ENCODE peak calls at places on chromosomes 7 and 10, in five cellular contexts. One of them, this sample, is unnamed.

GRCh38 chr10:26725837-26726727 is 28.6 kb downstream of the PDSS1 start:
- DNase-seq in OCI-LY7: peak
- DNase-seq in pancreas: peak
- DNase-seq in PC-3: peak
- DNase-seq in heart left ventricle: peak
- DNase-seq in this sample: peak

GRCh38 chr7:159012353-159013069 is 132.2 kb downstream of the VIPR2 start:
- DNase-seq in pancreas: peak
- DNase-seq in PC-3: peak
- DNase-seq in heart left ventricle: peak
- DNase-seq in OCI-LY7: no peak
- DNase-seq in this sample: peak

GRCh38 chr7:130157700-130158099 is 47.5 kb downstream of the TMEM209 start:
- DNase-seq in OCI-LY7: no peak
- DNase-seq in heart left ventricle: no peak
- DNase-seq in PC-3: no peak
- DNase-seq in pancreas: no peak
- DNase-seq in this sample: no peak

GRCh38 chr10:27153855-27154198 is 357 bp downstream of the YME1L1 start:
- DNase-seq in PC-3: peak
- DNase-seq in pancreas: no peak
- DNase-seq in OCI-LY7: peak
- DNase-seq in heart left ventricle: no peak
- DNase-seq in this sample: peak

GRCh38 chr7:116918744-116919143 is 34.6 kb upstream of the ST7 start:
- DNase-seq in OCI-LY7: no peak
- DNase-seq in heart left ventricle: no peak
- DNase-seq in PC-3: no peak
- DNase-seq in pancreas: no peak
- DNase-seq in this sample: no peak

GRCh38 chr10:66836057-66836456 is 89.8 kb upstream of the LRRTM3 start:
- DNase-seq in heart left ventricle: no peak
- DNase-seq in pancreas: no peak
- DNase-seq in PC-3: peak
- DNase-seq in OCI-LY7: no peak
- DNase-seq in this sample: no peak

GRCh38 chr7:24304494-24305095 is 20.6 kb downstream of the NPY start:
- DNase-seq in heart left ventricle: no peak
- DNase-seq in PC-3: no peak
- DNase-seq in pancreas: no peak
- DNase-seq in OCI-LY7: no peak
- DNase-seq in this sample: peak

GRCh38 chr10:46560381-46560780 is 3.9 kb upstream of the GPRIN2 start:
- DNase-seq in heart left ventricle: peak
- DNase-seq in PC-3: no peak
- DNase-seq in OCI-LY7: no peak
- DNase-seq in pancreas: no peak
- DNase-seq in this sample: no peak

GRCh38 chr10:104622598-104623209 is 18.4 kb upstream of the SORCS3 start:
- DNase-seq in OCI-LY7: peak
- DNase-seq in PC-3: peak
- DNase-seq in heart left ventricle: no peak
- DNase-seq in pancreas: no peak
- DNase-seq in this sample: peak

GRCh38 chr10:29849434-29849833 is 210.0 kb downstream of the JCAD start:
- DNase-seq in OCI-LY7: no peak
- DNase-seq in PC-3: peak
- DNase-seq in heart left ventricle: no peak
- DNase-seq in pancreas: no peak
- DNase-seq in this sample: peak

GRCh38 chr10:44723654-44724053 is 187.5 kb upstream of the TMEM72 start:
- DNase-seq in pancreas: no peak
- DNase-seq in OCI-LY7: no peak
- DNase-seq in PC-3: peak
- DNase-seq in heart left ventricle: peak
- DNase-seq in this sample: no peak

DNA sequence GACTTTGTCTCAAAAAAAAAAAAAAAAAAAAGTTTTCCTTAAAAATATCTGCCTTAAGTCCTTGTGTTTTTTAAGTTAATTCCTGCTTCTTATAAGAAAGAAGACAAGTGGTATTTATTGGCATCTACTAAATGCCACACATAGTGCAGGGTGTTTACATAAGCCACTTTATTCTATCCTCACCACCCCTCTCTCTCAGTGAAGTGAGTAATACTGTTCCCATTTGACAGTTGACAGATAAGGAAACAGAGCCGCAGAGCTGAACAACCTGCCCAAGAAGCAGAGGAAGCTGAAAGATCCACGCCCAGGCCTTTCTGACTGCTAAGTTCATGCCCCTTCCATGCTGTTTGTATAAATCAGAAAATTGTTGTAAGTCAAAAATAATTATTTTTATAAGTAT is 54.1 kb downstream of the ABLIM1 start:
- DNase-seq in PC-3: peak
- DNase-seq in pancreas: no peak
- DNase-seq in OCI-LY7: no peak
- DNase-seq in heart left ventricle: no peak
- DNase-seq in this sample: no peak
- H3K27ac ChIP-seq in PC-3: no peak
- H3K27ac ChIP-seq in pancreas: no peak
- H3K27ac ChIP-seq in OCI-LY7: no peak
- H3K27ac ChIP-seq in heart left ventricle: peak
- H3K27ac ChIP-seq in this sample: no peak

GRCh38 chr7:28956608-28957063 is 1.5 kb downstream of the TRIL start:
- DNase-seq in pancreas: peak
- DNase-seq in PC-3: peak
- DNase-seq in heart left ventricle: peak
- DNase-seq in OCI-LY7: no peak
- DNase-seq in this sample: peak
- H3K27ac ChIP-seq in pancreas: peak
- H3K27ac ChIP-seq in PC-3: no peak
- H3K27ac ChIP-seq in heart left ventricle: peak
- H3K27ac ChIP-seq in OCI-LY7: no peak
- H3K27ac ChIP-seq in this sample: no peak

GRCh38 chr10:80191589-80192270 is 13.6 kb downstream of the ANXA11 start:
- DNase-seq in pancreas: peak
- DNase-seq in OCI-LY7: no peak
- DNase-seq in heart left ventricle: no peak
- DNase-seq in PC-3: peak
- DNase-seq in this sample: no peak

GRCh38 chr10:80194373-80195045 is 10.8 kb downstream of the ANXA11 start:
- DNase-seq in OCI-LY7: no peak
- DNase-seq in PC-3: no peak
- DNase-seq in heart left ventricle: no peak
- DNase-seq in pancreas: no peak
- DNase-seq in this sample: peak

GRCh38 chr10:80188713-80189112 is 16.6 kb downstream of the ANXA11 start:
- DNase-seq in pancreas: no peak
- DNase-seq in PC-3: no peak
- DNase-seq in heart left ventricle: no peak
- DNase-seq in OCI-LY7: peak
- DNase-seq in this sample: no peak

GRCh38 chr10:80195046-80195574 is 10.2 kb downstream of the ANXA11 start:
- DNase-seq in OCI-LY7: no peak
- DNase-seq in PC-3: no peak
- DNase-seq in heart left ventricle: no peak
- DNase-seq in pancreas: peak
- DNase-seq in this sample: no peak

DNA sequence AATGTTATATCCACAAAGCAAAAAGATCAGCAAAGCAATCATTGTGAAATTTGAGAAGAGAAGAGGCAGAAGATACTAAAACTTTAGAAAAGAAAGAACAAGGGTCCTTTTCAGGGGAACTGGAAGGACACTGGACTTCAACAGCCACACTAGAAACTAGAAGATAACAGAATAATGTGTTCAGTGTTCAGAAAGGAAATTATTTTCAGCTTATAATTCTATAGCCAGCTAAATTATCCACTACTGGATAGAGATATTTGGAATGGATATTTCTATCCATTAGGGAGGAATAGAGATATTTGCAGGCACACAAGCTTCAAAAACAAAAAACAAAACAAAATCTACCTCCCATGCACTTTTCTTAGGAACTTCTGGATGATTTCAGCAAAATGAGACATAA is 12.8 kb downstream of the ANXA11 start:
- DNase-seq in heart left ventricle: no peak
- DNase-seq in PC-3: no peak
- DNase-seq in OCI-LY7: no peak
- DNase-seq in pancreas: no peak
- DNase-seq in this sample: no peak
- H3K27ac ChIP-seq in heart left ventricle: no peak
- H3K27ac ChIP-seq in PC-3: no peak
- H3K27ac ChIP-seq in OCI-LY7: no peak
- H3K27ac ChIP-seq in pancreas: peak
- H3K27ac ChIP-seq in this sample: no peak

GRCh38 chr10:121527690-121528089 is 70.6 kb downstream of the FGFR2 start:
- DNase-seq in pancreas: no peak
- DNase-seq in PC-3: no peak
- DNase-seq in heart left ventricle: no peak
- DNase-seq in OCI-LY7: no peak
- DNase-seq in this sample: no peak
- H3K27ac ChIP-seq in pancreas: no peak
- H3K27ac ChIP-seq in PC-3: no peak
- H3K27ac ChIP-seq in heart left ventricle: no peak
- H3K27ac ChIP-seq in OCI-LY7: no peak
- H3K27ac ChIP-seq in this sample: no peak

GRCh38 chr10:13852872-13853271 is 266.1 kb downstream of the PRPF18 start:
- DNase-seq in OCI-LY7: no peak
- DNase-seq in PC-3: no peak
- DNase-seq in pancreas: no peak
- DNase-seq in heart left ventricle: no peak
- DNase-seq in this sample: no peak
- H3K27ac ChIP-seq in OCI-LY7: no peak
- H3K27ac ChIP-seq in PC-3: no peak
- H3K27ac ChIP-seq in pancreas: no peak
- H3K27ac ChIP-seq in heart left ventricle: peak
- H3K27ac ChIP-seq in this sample: no peak

This sample was measured in SJCRH30.